ENCODE peak calls at places on chromosomes 12 and 14, in nine cellular contexts. B is WTC11, U is dorsolateral prefrontal cortex, W is tibial artery, E is adrenal gland, D is ovary, F is GM13976, Z is AG09319, J is sigmoid colon. A is an unnamed sample.

GRCh38 chr12:92556141-92556540 is 146.6 kb upstream of the PLEKHG7 start:
- DNase-seq in W (no peak), D (no peak), U (no peak), B (no peak), J (no peak), F (no peak), E (no peak), Z (no peak), A (no peak)

GRCh38 chr12:124512667-124513296 is 54.6 kb downstream of the NCOR2 start:
- DNase-seq in F (no peak), B (peak; percentile 84), D (peak; percentile 90), E (peak; percentile 85), U (no peak), W (peak; percentile 86), Z (peak; percentile 80), J (peak; percentile 93), A (peak; percentile 69)

GRCh38 chr14:55605793-55606192 is 25.8 kb downstream of the KTN1 start:
- DNase-seq in W (no peak), E (no peak), B (no peak), U (no peak), F (no peak), J (no peak), Z (no peak), D (no peak), A (no peak)

GRCh38 chr12:44334347-44334746 is 498.5 kb downstream of the TMEM117 start:
- DNase-seq in J (no peak), E (no peak), W (no peak), Z (no peak), B (no peak), F (no peak), U (no peak), D (no peak), A (no peak)

GRCh38 chr12:12016284-12017100 is 54.2 kb upstream of the BCL2L14 start:
- DNase-seq in D (no peak), F (no peak), B (no peak), J (no peak), Z (no peak), U (no peak), E (no peak), W (no peak), A (no peak)

GRCh38 chr12:80044694-80045046 is 54.7 kb upstream of the OTOGL start:
- DNase-seq in W (no peak), B (no peak), D (no peak), Z (no peak), E (no peak), J (no peak), F (no peak), U (no peak), A (no peak)

GRCh38 chr14:73059326-73059725 is 992 bp downstream of the RBM25 start:
- DNase-seq in D (no peak), J (no peak), E (no peak), Z (no peak), U (no peak), W (no peak), F (peak; percentile 34), B (no peak), A (no peak)

GRCh38 chr14:104460920-104461651 is 118.5 kb upstream of the C14orf180 start:
- DNase-seq in E (no peak), F (no peak), D (peak; percentile 88), U (no peak), J (no peak), W (no peak), Z (no peak), B (peak; percentile 72), A (peak; percentile 68)

GRCh38 chr12:104064842-104065441 is 611 bp downstream of the HCFC2 start:
- DNase-seq in E (peak; percentile 23), W (peak; percentile 23), F (peak; percentile 34), Z (no peak), B (no peak), J (peak; percentile 66), U (peak; percentile 4), D (no peak), A (peak; percentile 53)

GRCh38 chr12:18578191-18578590 is 159.6 kb downstream of the PLCZ1 start:
- DNase-seq in B (no peak), F (no peak), E (no peak), W (no peak), D (no peak), J (no peak), U (no peak), Z (no peak), A (no peak)

GRCh38 chr12:47236109-47236714 is 156.5 kb upstream of the AMIGO2 start:
- DNase-seq in W (no peak), Z (peak; percentile 49), F (no peak), B (no peak), D (no peak), U (no peak), J (no peak), E (no peak), A (no peak)

GRCh38 chr12:8088574-8088973 is 6.5 kb downstream of the NECAP1 start:
- DNase-seq in Z (no peak), F (peak; percentile 54), E (no peak), U (no peak), W (no peak), D (no peak), J (no peak), B (no peak), A (no peak)

GRCh38 chr14:92460541-92460915 is 53.1 kb upstream of the RIN3 start:
- DNase-seq in E (no peak), Z (no peak), D (no peak), B (no peak), J (peak; percentile 35), F (no peak), W (no peak), U (no peak), A (no peak)

DNA sequence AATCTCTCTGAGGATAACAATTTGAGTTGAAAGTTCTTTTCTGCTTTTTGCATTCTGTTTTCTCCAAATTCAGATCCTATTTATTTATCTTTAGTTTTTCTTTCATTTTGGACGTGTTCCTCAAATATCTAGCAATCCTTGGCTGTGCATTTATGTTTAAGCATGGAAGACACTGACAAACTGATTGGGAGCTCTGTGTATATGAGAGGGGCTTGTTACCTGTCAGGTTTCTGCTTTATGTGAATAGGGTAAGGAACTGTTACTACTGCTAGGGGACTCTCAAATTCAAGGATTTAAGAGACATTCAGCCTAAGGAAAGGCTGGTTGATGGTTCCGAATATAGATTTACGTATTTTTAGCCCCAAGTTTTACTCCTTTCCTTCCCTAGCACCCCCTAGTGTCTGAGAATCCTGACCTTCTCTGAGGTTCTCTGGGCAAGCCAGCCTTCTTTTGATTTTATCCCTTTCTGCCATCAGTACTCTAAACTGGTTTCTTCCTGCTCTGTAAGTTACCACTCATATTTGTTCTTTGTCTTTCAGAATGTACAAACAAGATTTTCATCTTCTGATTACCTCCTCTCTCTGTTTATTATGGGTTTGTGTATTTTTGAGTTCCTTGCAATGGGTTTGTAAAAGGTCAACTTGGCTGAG is 30.5 kb downstream of the YLPM1 start:
- DNase-seq in E (no peak), D (no peak), U (no peak), J (no peak), B (no peak), Z (no peak), F (no peak), W (no peak), A (no peak)
- TF ChIP-seq CTCF in E (peak; percentile 38), D (no peak), U (peak; percentile 26), J (no peak), B (no peak), Z (peak; percentile 37), F (peak; percentile 12), W (peak; percentile 39), A (no peak)

GRCh38 chr12:48924617-48925217 is 575 bp downstream of the FKBP11 start:
- DNase-seq in Z (no peak), F (peak; percentile 87), D (peak; percentile 70), E (no peak), U (no peak), B (peak; percentile 69), J (peak; percentile 77), W (peak; percentile 29), A (peak; percentile 66)
- TF ChIP-seq CTCF in Z (peak; percentile 55), F (peak; percentile 88), D (no peak), E (peak; percentile 54), U (peak; percentile 21), B (peak; percentile 15), J (peak; percentile 38), W (peak; percentile 31), A (peak; percentile 26)

DNA sequence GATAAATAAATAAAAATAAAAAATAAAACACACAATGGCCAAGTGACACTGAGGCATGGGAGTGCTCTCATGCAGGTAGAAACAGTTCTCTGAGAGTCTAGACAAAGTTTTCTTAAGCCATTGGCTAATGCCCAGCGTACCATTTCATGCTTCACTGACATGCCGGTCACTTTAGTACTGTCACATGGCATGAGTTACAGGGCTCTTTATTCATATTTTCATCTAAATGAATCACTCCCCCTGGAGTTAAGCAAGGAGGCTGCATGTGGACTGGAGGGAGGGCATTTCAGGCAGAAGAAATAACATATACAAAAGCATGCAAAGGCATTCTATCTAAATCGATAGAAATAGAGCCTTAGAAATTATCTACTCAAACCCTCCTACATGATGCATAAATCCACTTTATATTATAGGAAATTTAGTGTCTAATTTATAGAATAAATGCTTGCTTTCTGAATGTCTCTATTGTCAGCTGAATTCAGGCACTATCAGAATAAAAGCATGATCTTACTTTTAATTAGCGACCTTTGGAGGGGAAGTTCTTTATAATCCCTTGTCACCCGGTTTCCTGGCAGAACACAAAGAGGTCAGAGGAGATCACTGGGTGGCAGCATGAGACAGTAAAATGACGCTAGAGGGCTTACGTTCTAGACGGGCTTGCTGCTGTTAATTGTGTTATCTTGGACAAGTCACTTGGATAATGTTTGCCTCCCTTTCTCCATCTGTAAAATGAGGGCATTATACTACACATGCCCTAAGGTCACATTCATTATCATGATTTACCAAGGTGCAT is 17.5 kb downstream of the DYRK4 start:
- DNase-seq in F (peak; percentile 52), W (no peak), D (no peak), B (no peak), J (no peak), U (no peak), E (no peak), Z (no peak), A (no peak)
- TF ChIP-seq CTCF in F (no peak), W (no peak), D (no peak), B (no peak), J (no peak), U (peak; percentile 25), E (no peak), Z (no peak), A (peak; percentile 19)

DNA sequence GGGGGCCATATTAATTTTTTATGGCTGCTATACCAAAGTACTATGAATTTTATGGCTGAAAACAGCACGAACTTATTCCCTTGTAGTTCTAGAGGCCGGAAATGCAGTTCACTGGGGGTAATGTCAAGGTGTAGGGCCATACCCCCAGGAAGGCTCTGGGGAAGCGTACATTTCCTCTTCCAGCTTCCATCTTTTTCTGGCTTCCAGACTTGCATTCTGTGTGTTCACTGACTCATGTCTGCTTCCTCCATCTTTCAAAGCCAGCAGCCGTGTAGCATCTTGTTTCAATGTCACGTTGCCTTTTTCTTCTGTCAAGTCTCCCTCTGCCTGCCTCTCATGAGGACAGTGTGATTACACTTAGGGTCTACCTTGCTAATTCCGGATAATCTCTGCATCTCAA is 133.6 kb downstream of the BICD1 start:
- DNase-seq in Z (no peak), U (no peak), W (no peak), J (no peak), D (no peak), E (no peak), B (no peak), F (no peak), A (no peak)
- TF ChIP-seq CTCF in Z (no peak), U (no peak), W (no peak), J (no peak), D (no peak), E (no peak), B (no peak), F (no peak), A (no peak)

GRCh38 chr12:120856980-120857379 is 47.2 kb downstream of the SPPL3 start:
- DNase-seq in J (no peak), F (no peak), W (no peak), B (no peak), D (no peak), E (no peak), Z (no peak), U (no peak), A (no peak)
- TF ChIP-seq CTCF in J (no peak), F (peak; percentile 46), W (no peak), B (no peak), D (no peak), E (no peak), Z (peak; percentile 30), U (peak; percentile 46), A (no peak)